ENCODE peak calls at places on chromosomes 16 and 17, in nine cellular contexts. One of them, this sample, is unnamed.

GRCh38 chr16:11386791-11387546 is 41.7 kb downstream of the RMI2 start:
- DNase-seq in body of pancreas: peak
- DNase-seq in cardiac fibroblast: peak
- DNase-seq in nephron progenitor cell: peak
- DNase-seq in heart right ventricle: peak
- DNase-seq in HFFc6: no peak
- DNase-seq in omental fat pad: no peak
- DNase-seq in H9: peak
- DNase-seq in AG09319: no peak
- DNase-seq in this sample: peak

GRCh38 chr17:74513987-74514631 is 17.2 kb downstream of the CD300LB start:
- DNase-seq in body of pancreas: peak
- DNase-seq in cardiac fibroblast: peak
- DNase-seq in nephron progenitor cell: no peak
- DNase-seq in heart right ventricle: no peak
- DNase-seq in HFFc6: peak
- DNase-seq in omental fat pad: peak
- DNase-seq in H9: peak
- DNase-seq in AG09319: no peak
- DNase-seq in this sample: no peak

GRCh38 chr16:25289466-25289865 is 31.8 kb upstream of the ZKSCAN2 start:
- DNase-seq in body of pancreas: no peak
- DNase-seq in cardiac fibroblast: no peak
- DNase-seq in nephron progenitor cell: no peak
- DNase-seq in heart right ventricle: no peak
- DNase-seq in HFFc6: no peak
- DNase-seq in omental fat pad: no peak
- DNase-seq in H9: no peak
- DNase-seq in AG09319: no peak
- DNase-seq in this sample: no peak

GRCh38 chr17:27609606-27610303 is 21.2 kb upstream of the LGALS9 start:
- DNase-seq in body of pancreas: peak
- DNase-seq in cardiac fibroblast: peak
- DNase-seq in nephron progenitor cell: peak
- DNase-seq in heart right ventricle: no peak
- DNase-seq in HFFc6: peak
- DNase-seq in omental fat pad: no peak
- DNase-seq in H9: peak
- DNase-seq in AG09319: peak
- DNase-seq in this sample: peak

GRCh38 chr17:66944365-66945203 is 19.9 kb upstream of the CACNG4 start:
- DNase-seq in body of pancreas: peak
- DNase-seq in cardiac fibroblast: no peak
- DNase-seq in nephron progenitor cell: no peak
- DNase-seq in heart right ventricle: no peak
- DNase-seq in HFFc6: no peak
- DNase-seq in omental fat pad: no peak
- DNase-seq in H9: peak
- DNase-seq in AG09319: no peak
- DNase-seq in this sample: no peak

GRCh38 chr17:2063306-2064146 is 8.6 kb downstream of the HIC1 start:
- DNase-seq in body of pancreas: no peak
- DNase-seq in cardiac fibroblast: peak
- DNase-seq in nephron progenitor cell: no peak
- DNase-seq in heart right ventricle: no peak
- DNase-seq in HFFc6: no peak
- DNase-seq in omental fat pad: no peak
- DNase-seq in H9: no peak
- DNase-seq in AG09319: no peak
- DNase-seq in this sample: peak

GRCh38 chr17:57697891-57698708 is 47.0 kb downstream of the CCDC182 start:
- DNase-seq in body of pancreas: no peak
- DNase-seq in cardiac fibroblast: no peak
- DNase-seq in nephron progenitor cell: no peak
- DNase-seq in heart right ventricle: no peak
- DNase-seq in HFFc6: no peak
- DNase-seq in omental fat pad: no peak
- DNase-seq in H9: no peak
- DNase-seq in AG09319: no peak
- DNase-seq in this sample: no peak

GRCh38 chr17:6077746-6078145 is 7.6 kb downstream of the WSCD1 start:
- DNase-seq in body of pancreas: no peak
- DNase-seq in cardiac fibroblast: no peak
- DNase-seq in nephron progenitor cell: no peak
- DNase-seq in heart right ventricle: no peak
- DNase-seq in HFFc6: no peak
- DNase-seq in omental fat pad: no peak
- DNase-seq in H9: no peak
- DNase-seq in AG09319: no peak
- DNase-seq in this sample: no peak

GRCh38 chr17:65595071-65595655 is 33.7 kb upstream of the AXIN2 start:
- DNase-seq in body of pancreas: no peak
- DNase-seq in cardiac fibroblast: peak
- DNase-seq in nephron progenitor cell: no peak
- DNase-seq in heart right ventricle: no peak
- DNase-seq in HFFc6: peak
- DNase-seq in omental fat pad: no peak
- DNase-seq in H9: no peak
- DNase-seq in AG09319: no peak
- DNase-seq in this sample: no peak

GRCh38 chr17:16190703-16191360 is 24.5 kb downstream of the NCOR1 start:
- DNase-seq in body of pancreas: no peak
- DNase-seq in cardiac fibroblast: no peak
- DNase-seq in nephron progenitor cell: no peak
- DNase-seq in heart right ventricle: no peak
- DNase-seq in HFFc6: no peak
- DNase-seq in omental fat pad: no peak
- DNase-seq in H9: no peak
- DNase-seq in AG09319: no peak
- DNase-seq in this sample: no peak

GRCh38 chr16:30722443-30722842 is 23.5 kb downstream of the SRCAP start:
- DNase-seq in body of pancreas: no peak
- DNase-seq in cardiac fibroblast: no peak
- DNase-seq in nephron progenitor cell: no peak
- DNase-seq in heart right ventricle: no peak
- DNase-seq in HFFc6: no peak
- DNase-seq in omental fat pad: no peak
- DNase-seq in H9: no peak
- DNase-seq in AG09319: no peak
- DNase-seq in this sample: no peak

GRCh38 chr16:1202274-1202673 is 22.8 kb downstream of the TPSG1 start:
- DNase-seq in body of pancreas: no peak
- DNase-seq in cardiac fibroblast: no peak
- DNase-seq in nephron progenitor cell: no peak
- DNase-seq in heart right ventricle: no peak
- DNase-seq in HFFc6: no peak
- DNase-seq in omental fat pad: no peak
- DNase-seq in H9: no peak
- DNase-seq in AG09319: no peak
- DNase-seq in this sample: no peak

GRCh38 chr17:67615736-67616135 is 102.0 kb upstream of the NOL11 start:
- DNase-seq in body of pancreas: no peak
- DNase-seq in cardiac fibroblast: no peak
- DNase-seq in nephron progenitor cell: no peak
- DNase-seq in heart right ventricle: no peak
- DNase-seq in HFFc6: no peak
- DNase-seq in omental fat pad: no peak
- DNase-seq in H9: no peak
- DNase-seq in AG09319: no peak
- DNase-seq in this sample: no peak

GRCh38 chr16:19804538-19805323 is 79.9 kb downstream of the GPRC5B start:
- DNase-seq in body of pancreas: peak
- DNase-seq in cardiac fibroblast: peak
- DNase-seq in nephron progenitor cell: no peak
- DNase-seq in heart right ventricle: peak
- DNase-seq in HFFc6: no peak
- DNase-seq in omental fat pad: no peak
- DNase-seq in H9: peak
- DNase-seq in AG09319: no peak
- DNase-seq in this sample: no peak

GRCh38 chr17:42463976-42464400 is 5.3 kb downstream of the ATP6V0A1 start:
- DNase-seq in body of pancreas: no peak
- DNase-seq in cardiac fibroblast: no peak
- DNase-seq in nephron progenitor cell: no peak
- DNase-seq in heart right ventricle: no peak
- DNase-seq in HFFc6: no peak
- DNase-seq in omental fat pad: no peak
- DNase-seq in H9: no peak
- DNase-seq in AG09319: no peak
- DNase-seq in this sample: no peak

GRCh38 chr17:21303441-21304065 is 19.0 kb downstream of the MAP2K3 start:
- DNase-seq in body of pancreas: peak
- DNase-seq in cardiac fibroblast: no peak
- DNase-seq in nephron progenitor cell: no peak
- DNase-seq in heart right ventricle: no peak
- DNase-seq in HFFc6: no peak
- DNase-seq in omental fat pad: no peak
- DNase-seq in H9: no peak
- DNase-seq in AG09319: no peak
- DNase-seq in this sample: peak

GRCh38 chr17:5619088-5619740 is 34.9 kb upstream of the NLRP1 start:
- DNase-seq in body of pancreas: no peak
- DNase-seq in cardiac fibroblast: no peak
- DNase-seq in nephron progenitor cell: no peak
- DNase-seq in heart right ventricle: no peak
- DNase-seq in HFFc6: no peak
- DNase-seq in omental fat pad: no peak
- DNase-seq in H9: no peak
- DNase-seq in AG09319: no peak
- DNase-seq in this sample: no peak

GRCh38 chr16:46748775-46749705 is 896 bp upstream of the MYLK3 start:
- DNase-seq in body of pancreas: no peak
- DNase-seq in cardiac fibroblast: no peak
- DNase-seq in nephron progenitor cell: no peak
- DNase-seq in heart right ventricle: peak
- DNase-seq in HFFc6: no peak
- DNase-seq in omental fat pad: no peak
- DNase-seq in H9: no peak
- DNase-seq in AG09319: no peak
- DNase-seq in this sample: peak
- TF ChIP-seq CTCF in body of pancreas: no peak
- TF ChIP-seq CTCF in cardiac fibroblast: no peak
- TF ChIP-seq CTCF in nephron progenitor cell: no peak
- TF ChIP-seq CTCF in heart right ventricle: no peak
- TF ChIP-seq CTCF in HFFc6: no peak
- TF ChIP-seq CTCF in omental fat pad: no peak
- TF ChIP-seq CTCF in H9: no peak
- TF ChIP-seq CTCF in AG09319: no peak
- TF ChIP-seq CTCF in this sample: no peak

GRCh38 chr17:32444301-32445074 is at the start of gene PSMD11:
- DNase-seq in body of pancreas: peak
- DNase-seq in cardiac fibroblast: peak
- DNase-seq in nephron progenitor cell: peak
- DNase-seq in heart right ventricle: peak
- DNase-seq in HFFc6: peak
- DNase-seq in omental fat pad: peak
- DNase-seq in H9: peak
- DNase-seq in AG09319: peak
- DNase-seq in this sample: peak
- TF ChIP-seq CTCF in body of pancreas: peak
- TF ChIP-seq CTCF in cardiac fibroblast: peak
- TF ChIP-seq CTCF in nephron progenitor cell: peak
- TF ChIP-seq CTCF in heart right ventricle: peak
- TF ChIP-seq CTCF in HFFc6: peak
- TF ChIP-seq CTCF in omental fat pad: no peak
- TF ChIP-seq CTCF in H9: peak
- TF ChIP-seq CTCF in AG09319: peak
- TF ChIP-seq CTCF in this sample: peak

GRCh38 chr17:60161598-60162330 is 12.0 kb downstream of the CA4 start:
- DNase-seq in body of pancreas: peak
- DNase-seq in cardiac fibroblast: no peak
- DNase-seq in nephron progenitor cell: peak
- DNase-seq in heart right ventricle: no peak
- DNase-seq in HFFc6: no peak
- DNase-seq in omental fat pad: no peak
- DNase-seq in H9: peak
- DNase-seq in AG09319: no peak
- DNase-seq in this sample: peak

GRCh38 chr17:60164697-60165096 is 14.9 kb downstream of the CA4 start:
- DNase-seq in body of pancreas: peak
- DNase-seq in cardiac fibroblast: no peak
- DNase-seq in nephron progenitor cell: no peak
- DNase-seq in heart right ventricle: no peak
- DNase-seq in HFFc6: no peak
- DNase-seq in omental fat pad: no peak
- DNase-seq in H9: no peak
- DNase-seq in AG09319: no peak
- DNase-seq in this sample: no peak

GRCh38 chr17:60165223-60165622 is 15.4 kb downstream of the CA4 start:
- DNase-seq in body of pancreas: no peak
- DNase-seq in cardiac fibroblast: no peak
- DNase-seq in nephron progenitor cell: no peak
- DNase-seq in heart right ventricle: no peak
- DNase-seq in HFFc6: no peak
- DNase-seq in omental fat pad: no peak
- DNase-seq in H9: no peak
- DNase-seq in AG09319: no peak
- DNase-seq in this sample: peak

GRCh38 chr17:60164164-60164563 is 14.4 kb downstream of the CA4 start:
- DNase-seq in body of pancreas: no peak
- DNase-seq in cardiac fibroblast: no peak
- DNase-seq in nephron progenitor cell: no peak
- DNase-seq in heart right ventricle: no peak
- DNase-seq in HFFc6: no peak
- DNase-seq in omental fat pad: no peak
- DNase-seq in H9: no peak
- DNase-seq in AG09319: no peak
- DNase-seq in this sample: no peak

DNA sequence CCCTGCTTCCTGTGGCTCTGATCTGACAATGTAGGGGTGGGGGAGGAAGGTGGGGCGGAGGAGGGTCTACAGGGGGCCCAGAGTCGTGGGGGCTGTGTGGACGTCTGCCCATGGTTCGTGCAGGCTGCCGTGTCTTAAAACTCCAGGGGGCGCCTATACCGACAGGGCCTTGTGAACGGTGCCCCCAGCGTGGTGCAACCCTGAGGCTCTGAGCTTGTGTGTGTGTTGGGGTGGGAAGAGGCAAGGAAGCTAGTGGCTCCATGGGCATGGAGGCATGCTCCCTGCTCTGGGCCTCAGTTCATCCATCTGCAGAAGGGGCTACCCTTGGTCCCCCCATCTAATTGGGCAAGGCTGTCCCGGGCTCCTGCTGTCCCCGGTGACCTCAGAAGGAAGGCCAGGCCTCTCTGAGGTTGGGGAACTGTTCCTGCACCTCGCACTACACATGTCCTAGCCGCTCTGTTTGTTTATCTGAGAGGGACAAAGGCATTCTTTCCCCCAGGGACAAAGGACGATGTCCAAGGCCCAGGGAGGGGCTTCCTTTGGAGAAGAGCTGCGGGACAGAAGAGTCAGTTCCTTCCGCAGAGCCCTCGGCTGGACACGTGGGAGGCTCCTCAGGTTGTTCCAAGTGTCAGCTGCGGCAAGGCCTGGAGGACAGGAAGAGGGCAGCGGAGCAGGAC is 13.5 kb downstream of the CA4 start:
- DNase-seq in body of pancreas: no peak
- DNase-seq in cardiac fibroblast: no peak
- DNase-seq in nephron progenitor cell: no peak
- DNase-seq in heart right ventricle: no peak
- DNase-seq in HFFc6: no peak
- DNase-seq in omental fat pad: no peak
- DNase-seq in H9: peak
- DNase-seq in AG09319: no peak
- DNase-seq in this sample: peak
- TF ChIP-seq CTCF in body of pancreas: no peak
- TF ChIP-seq CTCF in cardiac fibroblast: no peak
- TF ChIP-seq CTCF in nephron progenitor cell: no peak
- TF ChIP-seq CTCF in heart right ventricle: peak
- TF ChIP-seq CTCF in HFFc6: peak
- TF ChIP-seq CTCF in omental fat pad: no peak
- TF ChIP-seq CTCF in H9: peak
- TF ChIP-seq CTCF in AG09319: no peak
- TF ChIP-seq CTCF in this sample: no peak

GRCh38 chr16:3087243-3087791 is 11.8 kb downstream of the ZSCAN10 start:
- DNase-seq in body of pancreas: no peak
- DNase-seq in cardiac fibroblast: no peak
- DNase-seq in nephron progenitor cell: peak
- DNase-seq in heart right ventricle: peak
- DNase-seq in HFFc6: no peak
- DNase-seq in omental fat pad: no peak
- DNase-seq in H9: peak
- DNase-seq in AG09319: no peak
- DNase-seq in this sample: peak
- TF ChIP-seq CTCF in body of pancreas: peak
- TF ChIP-seq CTCF in cardiac fibroblast: peak
- TF ChIP-seq CTCF in nephron progenitor cell: no peak
- TF ChIP-seq CTCF in heart right ventricle: peak
- TF ChIP-seq CTCF in HFFc6: peak
- TF ChIP-seq CTCF in omental fat pad: no peak
- TF ChIP-seq CTCF in H9: peak
- TF ChIP-seq CTCF in AG09319: peak
- TF ChIP-seq CTCF in this sample: peak

This sample was measured in GM13976.